ENCODE peak calls at places on chromosomes 1 and 21, in four cellular contexts. F is epithelial cell of proximal tubule, C is Peyer's patch, Z is mesendoderm. M is an unnamed sample.

GRCh38 chr1:117683571-117684285 is 77.9 kb downstream of the TENT5C start:
- DNase-seq in C (no peak), F (no peak), Z (no peak), M (no peak)

GRCh38 chr1:98732985-98733781 is 71.7 kb downstream of the SNX7 start:
- DNase-seq in Z (peak; percentile 10), C (no peak), F (peak; percentile 63), M (no peak)

GRCh38 chr1:99808391-99809115 is 41.6 kb upstream of the AGL start:
- DNase-seq in Z (peak; percentile 93), C (no peak), F (peak; percentile 59), M (peak; percentile 79)

GRCh38 chr1:46520063-46520911 is 30.7 kb downstream of the DMBX1 start:
- DNase-seq in C (peak; percentile 37), Z (peak; percentile 59), F (no peak), M (peak; percentile 72)

GRCh38 chr1:50605186-50605875 is 182.1 kb upstream of the DMRTA2 start:
- DNase-seq in Z (peak; percentile 68), F (peak; percentile 12), C (no peak), M (peak; percentile 2)

GRCh38 chr1:23081376-23081775 is 62.1 kb downstream of the KDM1A start:
- DNase-seq in Z (peak; percentile 71), C (no peak), F (no peak), M (no peak)

GRCh38 chr1:116486424-116486823 is 84.4 kb downstream of the CD58 start:
- DNase-seq in F (no peak), C (no peak), Z (no peak), M (no peak)

GRCh38 chr1:218600968-218601367 is 255.8 kb downstream of the TGFB2 start:
- DNase-seq in Z (no peak), F (no peak), C (no peak), M (no peak)

GRCh38 chr21:38863291-38863690 is 57.6 kb downstream of the ETS2 start:
- DNase-seq in Z (no peak), F (no peak), C (no peak), M (no peak)

GRCh38 chr21:31880816-31881215 is 8.0 kb downstream of the HUNK start:
- DNase-seq in Z (no peak), F (no peak), C (no peak), M (no peak)

GRCh38 chr21:31248598-31248997 is 95.5 kb downstream of the TIAM1 start:
- DNase-seq in Z (peak; percentile 20), F (peak; percentile 18), C (no peak), M (peak; percentile 65)

GRCh38 chr21:35202431-35202830 is 153.3 kb upstream of the RUNX1 start:
- DNase-seq in C (no peak), F (no peak), Z (no peak), M (no peak)

GRCh38 chr1:6535214-6535613 is 19.1 kb downstream of the NOL9 start:
- DNase-seq in C (no peak), Z (no peak), F (no peak), M (no peak)

GRCh38 chr1:155093938-155094621 is 15.4 kb downstream of the EFNA3 start:
- DNase-seq in C (peak; percentile 50), Z (peak; percentile 70), F (no peak), M (no peak)

GRCh38 chr1:30088594-30089556 is 634.5 kb downstream of the MATN1 start:
- DNase-seq in C (no peak), Z (no peak), F (peak; percentile 23), M (no peak)

GRCh38 chr1:21913258-21913657 is 23.9 kb downstream of the HSPG2 start:
- DNase-seq in C (no peak), F (no peak), Z (peak; percentile 92), M (no peak)

GRCh38 chr1:156499703-156500577 is 635 bp downstream of the MEF2D start:
- DNase-seq in F (no peak), C (peak; percentile 65), Z (peak; percentile 50), M (no peak)

GRCh38 chr1:15939181-15940109 is 36.5 kb downstream of the ZBTB17 start:
- DNase-seq in F (no peak), Z (no peak), C (peak; percentile 51), M (no peak)

GRCh38 chr21:27315373-27315772 is 348.5 kb upstream of the ADAMTS5 start:
- DNase-seq in F (no peak), Z (peak; percentile 29), C (no peak), M (no peak)

GRCh38 chr1:151721788-151722510 is 627 bp downstream of the RIIAD1 start:
- DNase-seq in Z (no peak), C (no peak), F (no peak), M (no peak)

GRCh38 chr1:111412839-111413238 is 14.7 kb downstream of the OVGP1 start:
- DNase-seq in F (no peak), Z (no peak), C (no peak), M (no peak)

GRCh38 chr1:178341218-178341956 is 155.4 kb downstream of the CLEC20A start:
- DNase-seq in F (peak; percentile 49), C (no peak), Z (peak; percentile 97), M (peak; percentile 67)

GRCh38 chr1:156162430-156163037 is 9.1 kb downstream of the SEMA4A start:
- DNase-seq in C (no peak), F (no peak), Z (no peak), M (no peak)

GRCh38 chr1:31714442-31715096 is 10.8 kb upstream of the COL16A1 start:
- DNase-seq in Z (peak; percentile 93), F (no peak), C (peak; percentile 72), M (no peak)

GRCh38 chr1:152533327-152533938 is 19.2 kb downstream of the CRCT1 start:
- DNase-seq in C (peak; percentile 57), F (peak; percentile 6), Z (peak; percentile 57), M (peak; percentile 4)

GRCh38 chr1:31102501-31102950 is 37.0 kb upstream of the PUM1 start:
- DNase-seq in C (no peak), F (no peak), Z (peak; percentile 26), M (no peak)

GRCh38 chr1:224333309-224333926 is 3.4 kb upstream of the NVL start:
- DNase-seq in F (peak; percentile 37), C (no peak), Z (peak; percentile 60), M (no peak)

GRCh38 chr1:237570530-237570929 is 320.2 kb downstream of the ZP4 start:
- DNase-seq in F (no peak), Z (peak; percentile 20), C (no peak), M (no peak)

GRCh38 chr1:162168935-162169545 is 99.5 kb downstream of the NOS1AP start:
- DNase-seq in F (no peak), C (no peak), Z (no peak), M (no peak)

GRCh38 chr1:24765308-24765988 is 20.2 kb downstream of the CLIC4 start:
- DNase-seq in C (no peak), F (no peak), Z (peak; percentile 65), M (no peak)

GRCh38 chr1:16139473-16139962 is 16.4 kb downstream of the EPHA2 start:
- DNase-seq in F (peak; percentile 30), Z (peak; percentile 53), C (no peak), M (peak; percentile 86)

GRCh38 chr1:147723691-147724323 is 36.6 kb downstream of the GJA5 start:
- DNase-seq in F (no peak), C (no peak), Z (peak; percentile 94), M (no peak)

GRCh38 chr1:213443415-213443814 is 392.4 kb downstream of the RPS6KC1 start:
- DNase-seq in F (no peak), C (no peak), Z (peak; percentile 23), M (no peak)

GRCh38 chr21:10418649-10419048 is 102.7 kb upstream of the TPTE start:
- DNase-seq in C (no peak), Z (no peak), F (no peak), M (no peak)

GRCh38 chr1:36203554-36204346 is 20.5 kb upstream of the THRAP3 start:
- DNase-seq in F (peak; percentile 52), C (no peak), Z (peak; percentile 19), M (no peak)

GRCh38 chr1:63888984-63889383 is 115.2 kb downstream of the ROR1 start:
- DNase-seq in F (no peak), C (no peak), Z (no peak), M (no peak)

GRCh38 chr1:212545941-212546638 is 62.5 kb upstream of the ATF3 start:
- DNase-seq in Z (no peak), C (no peak), F (no peak), M (no peak)

GRCh38 chr1:50105430-50105829 is 3.3 kb upstream of the ELAVL4 start:
- DNase-seq in F (no peak), Z (peak; percentile 45), C (no peak), M (no peak)

GRCh38 chr1:179586107-179586823 is 5.4 kb upstream of the TDRD5 start:
- DNase-seq in Z (peak; percentile 87), F (no peak), C (peak; percentile 80), M (no peak)

DNA sequence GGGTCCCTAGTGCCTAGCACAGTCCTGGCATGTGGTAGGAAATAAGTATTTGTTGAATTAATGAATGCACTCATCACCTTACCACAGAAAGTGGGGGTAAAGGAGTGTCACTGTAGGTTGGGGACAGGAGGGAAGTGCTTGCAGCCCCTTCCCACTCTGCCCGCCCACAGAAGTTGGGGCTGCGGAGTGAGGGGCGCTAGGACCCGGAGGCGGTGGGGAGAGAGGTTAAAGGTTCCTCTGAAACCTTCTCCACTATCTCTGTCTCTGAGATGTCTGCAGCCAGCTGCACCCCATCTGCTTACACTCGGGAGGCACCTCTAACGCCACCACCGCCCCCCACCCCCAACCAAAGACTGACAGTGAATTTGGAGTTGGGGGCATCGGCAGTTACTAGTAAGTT is 1.4 kb upstream of the WNT2B start:
- DNase-seq in C (no peak), F (no peak), Z (no peak), M (no peak)
- H3K4me3 ChIP-seq in C (no peak overlapping the region), F (no peak overlapping the region), Z (no peak overlapping the region), M (no peak overlapping the region)

GRCh38 chr1:93014156-93014555 is 52.9 kb upstream of the DIPK1A start:
- DNase-seq in C (no peak), F (no peak), Z (no peak), M (no peak)
- H3K4me3 ChIP-seq in C (no peak overlapping the region), F (no peak overlapping the region), Z (no peak overlapping the region), M (no peak overlapping the region)

GRCh38 chr1:233673146-233673946 is 59.4 kb downstream of the KCNK1 start:
- DNase-seq in Z (no peak), F (peak; percentile 52), C (peak; percentile 50), M (no peak)
- H3K4me3 ChIP-seq in Z (no peak overlapping the region), F (peak overlapping the region; percentile 43), C (peak overlapping the region; percentile 4), M (no peak overlapping the region)

GRCh38 chr1:18414321-18414720 is 66.4 kb upstream of the KLHDC7A start:
- DNase-seq in Z (no peak), C (no peak), F (no peak), M (no peak)
- H3K4me3 ChIP-seq in Z (no peak overlapping the region), C (no peak overlapping the region), F (no peak overlapping the region), M (no peak overlapping the region)

DNA sequence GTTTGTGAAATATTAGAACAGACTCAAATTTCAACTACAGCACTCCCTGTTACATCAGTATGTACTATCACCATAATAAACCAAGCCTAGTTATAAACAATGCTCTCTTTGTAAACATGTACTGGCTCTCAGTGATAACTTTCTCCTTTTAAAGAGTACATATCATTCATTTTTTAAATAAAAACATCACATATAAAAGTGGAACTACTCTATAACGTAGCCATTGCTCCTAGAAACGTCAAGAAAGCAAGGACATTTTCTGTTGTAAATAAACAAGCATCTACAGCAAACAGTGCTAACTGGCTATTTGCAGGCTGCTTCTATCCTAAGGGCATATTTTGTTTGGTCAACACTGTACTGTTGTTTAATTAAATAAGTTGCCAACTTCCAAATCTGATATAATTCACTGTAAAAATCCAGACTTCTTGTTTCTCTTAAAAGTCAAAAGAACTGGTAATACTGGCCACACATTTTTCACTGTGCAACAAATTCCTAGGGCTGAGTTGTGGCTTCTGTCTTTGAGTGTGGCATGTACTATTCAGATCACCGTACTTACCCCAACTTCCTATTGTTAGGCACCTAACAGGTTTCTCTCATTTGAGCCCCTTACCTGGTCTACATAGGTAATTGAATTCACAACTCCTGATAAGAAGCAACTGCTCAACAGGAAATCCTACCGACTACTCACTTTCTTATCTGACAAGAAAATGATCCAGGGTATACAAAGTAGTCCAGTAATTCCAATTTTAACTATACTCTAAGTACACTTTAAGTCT is 111.9 kb downstream of the DENND1B start:
- DNase-seq in Z (peak; percentile 87), C (no peak), F (no peak), M (peak; percentile 0)
- H3K4me3 ChIP-seq in Z (no peak overlapping the region), C (no peak overlapping the region), F (no peak overlapping the region), M (no peak overlapping the region)

M was measured in kidney epithelial cell.